ENCODE peak calls at places on chromosomes 4 and X, in seven cellular contexts. W is activated T-helper 1 cell treated with anti-CD3 and anti-CD28 coated beads, Interleukin-12 subunit alpha, Interleukin-12 subunit beta, Interleukin-2, Interleukin-4 antibody, amounts not matched to agents 30 ng/mL and 10 ng/mL and 1 ng/mL, durations not matched to agents 14 hours and 24 hours and 36 hours; P is MCF 10A; C is SW480; A is stimulated activated CD4-positive, alpha-beta T cell treated with anti-CD3 and anti-CD28 coated beads, Interleukin-15, amount 100 ng/mL, for 48 hours; E is pons; L is foreskin fibroblast. R is an unnamed sample.

GRCh38 chrX:124098089-124098488 is 136.6 kb downstream of the STAG2 start:
- DNase-seq in W (no peak), P (peak; percentile 16), C (peak; percentile 55), A (no peak), E (peak; percentile 12), L (peak; percentile 9), R (peak; percentile 0)

GRCh38 chrX:72621619-72622485 is 49.2 kb upstream of the HDAC8 start:
- DNase-seq in W (no peak), P (peak; percentile 47), C (no peak), A (no peak), E (no peak), L (peak; percentile 58), R (peak; percentile 26)

GRCh38 chr4:140252144-140252741 is 98.3 kb upstream of the MAML3 start:
- DNase-seq in W (no peak), P (no peak), C (no peak), A (no peak), E (peak; percentile 45), L (no peak), R (no peak)

GRCh38 chr4:182716207-182716606 is 201.0 kb downstream of the DCTD start:
- DNase-seq in W (no peak), P (no peak), C (no peak), A (no peak), E (no peak), L (no peak), R (no peak)

GRCh38 chr4:33111106-33111505 is 2390.9 kb downstream of the PCDH7 start:
- DNase-seq in W (no peak), P (no peak), C (no peak), A (no peak), E (no peak), L (no peak), R (no peak)

GRCh38 chr4:156999175-156999517 is 27.5 kb upstream of the PDGFC start:
- DNase-seq in W (no peak), P (peak; percentile 99), C (peak; percentile 76), A (no peak), E (peak; percentile 9), L (peak; percentile 97), R (peak; percentile 82)

GRCh38 chr4:175951794-175952193 is 113.8 kb upstream of the WDR17 start:
- DNase-seq in W (no peak), P (peak; percentile 8), C (no peak), A (no peak), E (no peak), L (no peak), R (no peak)

GRCh38 chr4:167028976-167029375 is 205.3 kb downstream of the SPOCK3 start:
- DNase-seq in W (no peak), P (no peak), C (no peak), A (no peak), E (no peak), L (no peak), R (no peak)

GRCh38 chrX:47634871-47635575 is 5.3 kb upstream of the CFP start:
- DNase-seq in W (no peak), P (no peak), C (no peak), A (no peak), E (no peak), L (no peak), R (no peak)

GRCh38 chrX:107712231-107713204 is 63.1 kb downstream of the TSC22D3 start:
- DNase-seq in W (no peak), P (peak; percentile 80), C (no peak), A (no peak), E (no peak), L (no peak), R (no peak)

GRCh38 chr4:67933755-67934154 is 29.5 kb downstream of the TMPRSS11A start:
- DNase-seq in W (no peak), P (peak; percentile 30), C (no peak), A (no peak), E (no peak), L (no peak), R (no peak)